ENCODE peak calls at places on chromosomes 11 and 22, in seven cellular contexts. F is upper lobe of right lung, P is A549, H is AG04449, I is LNCaP clone FGC, W is tibial artery, V is cardiac fibroblast. Y is an unnamed sample.

GRCh38 chr11:774873-775592 is 2.3 kb downstream of the GATD1 start:
- DNase-seq in W (no peak), V (peak), I (no peak), H (no peak), P (no peak), F (peak), Y (no peak)

GRCh38 chr11:108497317-108498045 is 703 bp downstream of the POGLUT3 start:
- DNase-seq in H (peak), I (peak), V (peak), F (peak), P (peak), W (peak), Y (peak)

GRCh38 chr11:3225159-3225758 is 6.6 kb upstream of the MRGPRG start:
- DNase-seq in V (no peak), I (no peak), F (no peak), H (no peak), W (no peak), P (no peak), Y (no peak)

GRCh38 chr11:79610139-79610538 is 169.3 kb upstream of the TENM4 start:
- DNase-seq in W (no peak), P (no peak), I (no peak), V (no peak), H (no peak), F (no peak), Y (no peak)

GRCh38 chr11:101428918-101429317 is 154.9 kb downstream of the TRPC6 start:
- DNase-seq in P (no peak), H (no peak), V (peak), W (no peak), I (peak), F (no peak), Y (peak)

GRCh38 chr11:131290111-131290510 is 80.3 kb upstream of the NTM start:
- DNase-seq in W (no peak), F (no peak), V (no peak), H (no peak), I (no peak), P (no peak), Y (no peak)

GRCh38 chr22:49760630-49761571 is 66.8 kb downstream of the BRD1 start:
- DNase-seq in H (no peak), V (no peak), W (no peak), I (no peak), P (no peak), F (peak), Y (no peak)

GRCh38 chr11:45880772-45881570 is 4.5 kb upstream of the MAPK8IP1 start:
- DNase-seq in V (peak), P (no peak), I (no peak), H (no peak), W (no peak), F (no peak), Y (no peak)

GRCh38 chr11:106091480-106092123 is 14.1 kb downstream of the AASDHPPT start:
- DNase-seq in P (no peak), H (peak), W (no peak), I (no peak), F (peak), V (peak), Y (no peak)

DNA sequence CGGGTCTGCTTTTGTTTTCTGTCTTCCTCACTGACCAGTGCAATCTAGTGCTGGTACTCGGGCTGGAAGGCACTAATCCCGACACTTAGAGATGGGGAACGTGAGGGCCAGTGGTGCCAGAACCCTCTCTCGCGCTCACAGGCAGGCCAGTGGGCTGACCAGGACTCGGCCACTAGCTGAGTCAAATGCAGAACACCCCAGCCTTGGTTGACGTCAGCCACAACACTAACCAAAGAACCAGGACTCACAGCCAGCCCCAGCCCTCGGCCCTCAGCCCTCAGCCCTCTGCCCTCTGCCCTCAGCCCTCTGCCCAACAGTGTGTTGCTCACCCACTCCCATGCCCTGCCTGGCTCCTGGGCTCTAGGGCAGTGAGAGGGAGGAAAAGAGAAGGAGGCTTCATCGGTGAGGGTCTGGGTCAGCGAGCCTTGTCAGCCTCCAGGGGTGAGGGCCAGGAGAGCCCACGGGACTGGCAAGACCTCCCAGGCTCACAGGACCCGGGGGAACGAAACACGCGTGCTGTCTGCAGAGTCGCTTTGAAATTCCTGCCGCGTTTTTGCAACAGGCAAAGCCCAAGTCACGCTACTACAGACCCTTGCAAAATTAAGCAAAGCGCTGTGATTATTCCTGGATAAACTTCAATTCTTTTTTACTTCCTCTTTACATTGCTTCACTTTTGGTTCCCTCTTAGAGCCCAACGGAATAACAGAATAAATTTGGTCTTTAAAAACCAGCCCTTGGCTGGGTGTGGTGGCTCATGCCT is 27.5 kb downstream of the KIAA0930 start:
- DNase-seq in I (no peak), W (peak), H (no peak), F (peak), P (no peak), V (peak), Y (no peak)
- H3K4me3 ChIP-seq in I (no peak), W (peak), H (no peak), F (peak), P (peak), V (peak), Y (no peak)

GRCh38 chr11:73273246-73273890 is 1.2 kb downstream of the P2RY6 start:
- DNase-seq in H (no peak), V (no peak), I (no peak), P (no peak), W (no peak), F (peak), Y (no peak)

GRCh38 chr11:73275381-73275750 is 3.2 kb downstream of the P2RY6 start:
- DNase-seq in W (no peak), I (no peak), P (no peak), H (no peak), F (peak), V (no peak), Y (no peak)

GRCh38 chr11:73277467-73277866 is 5.3 kb downstream of the P2RY6 start:
- DNase-seq in W (no peak), P (no peak), V (no peak), H (no peak), F (no peak), I (no peak), Y (no peak)

GRCh38 chr11:73272680-73273038 is 521 bp downstream of the P2RY6 start:
- DNase-seq in F (no peak), H (no peak), P (no peak), I (no peak), V (no peak), W (no peak), Y (no peak)

DNA sequence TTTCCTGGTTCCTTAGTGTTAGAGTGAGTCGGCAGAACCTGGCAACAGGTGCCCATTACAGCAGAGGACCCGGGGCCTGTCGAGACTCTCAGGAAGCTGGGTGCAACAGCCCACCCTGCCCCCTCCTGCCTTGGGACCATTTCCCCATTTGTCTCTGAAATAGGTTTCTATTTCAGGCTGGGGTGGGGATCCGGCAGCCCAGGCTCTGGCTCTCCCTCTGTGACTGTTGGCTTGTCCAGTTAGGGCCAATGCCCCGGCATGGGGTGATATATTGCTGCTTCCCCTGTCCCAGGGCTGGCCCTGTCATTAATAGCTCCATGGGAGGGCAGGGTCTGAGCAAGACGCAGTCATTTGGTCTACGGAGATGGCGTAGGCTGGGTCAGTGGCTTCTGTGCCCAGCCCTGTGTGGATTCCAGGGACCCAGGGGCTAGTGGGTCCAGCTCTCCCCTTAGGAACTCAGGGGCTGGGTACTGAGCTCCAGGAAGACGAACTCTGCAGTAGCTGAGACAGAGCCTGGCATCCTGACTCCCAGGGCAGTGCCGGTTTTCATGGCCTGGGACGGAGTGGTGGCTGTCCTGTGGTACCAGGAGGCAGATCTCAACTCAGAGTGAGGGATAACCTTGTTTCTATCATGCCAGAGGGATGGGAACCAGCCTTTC is 2.7 kb downstream of the P2RY6 start:
- DNase-seq in V (no peak), W (no peak), H (no peak), P (no peak), F (peak), I (no peak), Y (no peak)
- H3K4me3 ChIP-seq in V (no peak), W (no peak), H (no peak), P (no peak), F (peak), I (no peak), Y (no peak)

DNA sequence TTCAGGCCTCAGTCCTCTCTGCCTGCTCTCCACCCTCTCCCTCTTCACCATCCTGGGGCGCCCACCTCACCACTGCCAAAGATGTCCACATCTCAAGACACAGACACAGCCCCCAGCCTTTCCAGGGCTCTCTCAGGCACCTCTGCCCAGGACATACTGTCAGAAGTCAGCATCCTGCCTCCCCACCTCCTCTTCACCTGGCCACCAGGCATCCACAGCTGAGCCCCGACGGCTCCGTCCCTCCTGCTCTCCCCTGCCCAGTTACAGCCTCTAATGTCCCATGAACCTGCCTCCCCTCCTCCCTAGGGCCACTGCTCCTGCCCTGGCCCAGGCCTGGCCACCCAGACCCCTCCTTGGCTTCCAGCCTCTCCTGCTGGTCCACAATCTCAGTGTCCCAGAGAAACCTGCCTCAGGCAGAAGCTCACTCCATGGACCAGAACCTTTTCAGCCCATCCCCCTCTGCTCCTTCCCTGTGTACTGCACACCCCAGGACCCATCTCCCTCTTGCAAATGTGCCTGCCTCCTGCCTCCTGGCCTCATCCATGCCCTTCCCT is 3.2 kb downstream of the LTBP3 start:
- DNase-seq in P (no peak), I (no peak), V (no peak), F (no peak), W (no peak), H (no peak), Y (no peak)
- H3K4me3 ChIP-seq in P (no peak), I (no peak), V (no peak), F (no peak), W (no peak), H (no peak), Y (no peak)

GRCh38 chr22:29798801-29799200 is 31.6 kb downstream of the UQCR10 start:
- DNase-seq in H (no peak), F (no peak), I (peak), V (no peak), W (no peak), P (no peak), Y (no peak)
- H3K4me3 ChIP-seq in H (no peak), F (no peak), I (peak), V (no peak), W (no peak), P (no peak), Y (no peak)

DNA sequence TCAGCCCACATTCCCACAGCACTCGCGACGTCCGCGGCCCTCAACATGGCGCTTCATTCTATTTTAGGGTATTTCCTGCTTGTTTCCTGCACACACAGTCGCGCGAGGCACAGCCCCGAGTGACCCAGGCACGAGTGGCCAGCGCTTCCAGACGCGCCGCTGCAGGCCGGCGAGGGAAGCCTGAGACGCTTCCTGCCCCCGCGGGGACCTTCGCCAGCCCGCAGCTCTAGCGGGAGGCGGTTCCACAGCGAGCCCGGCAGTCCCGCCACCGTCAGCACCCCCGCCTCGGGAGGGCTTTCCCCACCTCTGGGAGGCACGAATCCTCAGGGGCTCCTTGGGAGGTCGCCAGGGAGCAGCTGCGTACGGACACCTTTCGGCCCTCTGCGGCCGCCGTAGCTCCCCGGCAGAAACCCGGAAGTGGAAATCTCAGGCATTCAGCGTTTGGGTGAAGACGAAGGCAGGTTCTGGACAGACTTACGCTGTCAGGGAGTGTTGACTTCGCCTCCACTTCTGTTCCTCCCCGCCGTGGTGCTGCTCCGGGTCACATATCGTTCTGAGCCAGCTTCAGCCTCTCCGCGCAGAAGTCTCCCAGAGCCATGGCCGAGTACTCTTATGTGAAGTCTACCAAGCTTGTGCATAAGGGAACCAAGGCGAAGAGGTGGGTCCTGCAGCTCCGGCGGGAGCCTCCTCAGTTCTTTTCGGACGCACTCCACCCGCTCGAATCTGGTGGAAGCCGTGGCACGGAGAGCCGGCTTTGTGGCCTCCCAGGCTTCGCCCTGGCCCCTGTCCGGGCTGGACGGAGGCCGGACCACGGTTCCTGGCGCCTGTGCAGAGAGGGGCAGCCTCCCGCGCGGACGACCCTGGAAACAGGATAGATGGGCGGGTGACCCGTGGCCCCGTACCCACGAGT is 2925.9 kb upstream of the OR11H1 start:
- DNase-seq in F (peak), W (no peak), V (no peak), I (peak), P (no peak), H (no peak), Y (no peak)
- H3K4me3 ChIP-seq in F (peak), W (no peak), V (no peak), I (peak), P (no peak), H (no peak), Y (no peak)

GRCh38 chr11:7385532-7385931 is 99.8 kb upstream of the OLFML1 start:
- DNase-seq in H (no peak), W (no peak), P (no peak), V (no peak), F (no peak), I (no peak), Y (no peak)
- H3K4me3 ChIP-seq in H (no peak), W (no peak), P (no peak), V (no peak), F (no peak), I (no peak), Y (no peak)